ENCODE peak calls at places on chromosomes 4 and X, in seven cellular contexts. One of them, this sample, is unnamed.

GRCh38 chr4:41935652-41936021 is 408 bp downstream of the TMEM33 start:
- DNase-seq in right atrium auricular region: no peak
- DNase-seq in lower lobe of right lung: no peak
- DNase-seq in NCI-H748 treated with DMSO at 0.1 percent for 48 hours: no peak
- DNase-seq in H54: no peak
- DNase-seq in NCI-H1105 treated with DMSO at 0.1 percent for 48 hours: peak
- DNase-seq in activated B cell treated with CpG ODN at 0.5 μM for 24 hours: no peak
- DNase-seq in this sample: no peak

GRCh38 chr4:127778102-127778501 is 4.0 kb upstream of the HSPA4L start:
- DNase-seq in activated B cell treated with CpG ODN at 0.5 μM for 24 hours: no peak
- DNase-seq in H54: no peak
- DNase-seq in lower lobe of right lung: no peak
- DNase-seq in NCI-H1105 treated with DMSO at 0.1 percent for 48 hours: peak
- DNase-seq in right atrium auricular region: no peak
- DNase-seq in NCI-H748 treated with DMSO at 0.1 percent for 48 hours: no peak
- DNase-seq in this sample: no peak

GRCh38 chr4:79757580-79757979 is 315.4 kb downstream of the ANTXR2 start:
- DNase-seq in NCI-H1105 treated with DMSO at 0.1 percent for 48 hours: no peak
- DNase-seq in NCI-H748 treated with DMSO at 0.1 percent for 48 hours: no peak
- DNase-seq in H54: no peak
- DNase-seq in activated B cell treated with CpG ODN at 0.5 μM for 24 hours: no peak
- DNase-seq in right atrium auricular region: no peak
- DNase-seq in lower lobe of right lung: no peak
- DNase-seq in this sample: no peak

GRCh38 chrX:85977218-85977617 is 70.1 kb downstream of the CHM start:
- DNase-seq in right atrium auricular region: no peak
- DNase-seq in NCI-H1105 treated with DMSO at 0.1 percent for 48 hours: no peak
- DNase-seq in H54: no peak
- DNase-seq in NCI-H748 treated with DMSO at 0.1 percent for 48 hours: no peak
- DNase-seq in activated B cell treated with CpG ODN at 0.5 μM for 24 hours: no peak
- DNase-seq in lower lobe of right lung: no peak
- DNase-seq in this sample: no peak

GRCh38 chrX:40863671-40864070 is 128.3 kb upstream of the MED14 start:
- DNase-seq in H54: no peak
- DNase-seq in NCI-H748 treated with DMSO at 0.1 percent for 48 hours: no peak
- DNase-seq in right atrium auricular region: no peak
- DNase-seq in activated B cell treated with CpG ODN at 0.5 μM for 24 hours: no peak
- DNase-seq in lower lobe of right lung: no peak
- DNase-seq in NCI-H1105 treated with DMSO at 0.1 percent for 48 hours: no peak
- DNase-seq in this sample: no peak

GRCh38 chr4:150632639-150633038 is 50.7 kb downstream of the MAB21L2 start:
- DNase-seq in NCI-H748 treated with DMSO at 0.1 percent for 48 hours: no peak
- DNase-seq in NCI-H1105 treated with DMSO at 0.1 percent for 48 hours: no peak
- DNase-seq in H54: no peak
- DNase-seq in right atrium auricular region: no peak
- DNase-seq in activated B cell treated with CpG ODN at 0.5 μM for 24 hours: no peak
- DNase-seq in lower lobe of right lung: no peak
- DNase-seq in this sample: no peak

GRCh38 chrX:318739-319578 is at the start of gene GTPBP6:
- DNase-seq in right atrium auricular region: peak
- DNase-seq in NCI-H1105 treated with DMSO at 0.1 percent for 48 hours: no peak
- DNase-seq in NCI-H748 treated with DMSO at 0.1 percent for 48 hours: no peak
- DNase-seq in activated B cell treated with CpG ODN at 0.5 μM for 24 hours: peak
- DNase-seq in H54: peak
- DNase-seq in lower lobe of right lung: peak
- DNase-seq in this sample: peak

GRCh38 chr4:60718874-60719273 is 481.3 kb upstream of the ADGRL3 start:
- DNase-seq in NCI-H748 treated with DMSO at 0.1 percent for 48 hours: no peak
- DNase-seq in activated B cell treated with CpG ODN at 0.5 μM for 24 hours: no peak
- DNase-seq in right atrium auricular region: no peak
- DNase-seq in NCI-H1105 treated with DMSO at 0.1 percent for 48 hours: no peak
- DNase-seq in H54: no peak
- DNase-seq in lower lobe of right lung: no peak
- DNase-seq in this sample: no peak

GRCh38 chr4:186514271-186514950 is 41.0 kb downstream of the MTNR1A start:
- DNase-seq in H54: no peak
- DNase-seq in NCI-H1105 treated with DMSO at 0.1 percent for 48 hours: no peak
- DNase-seq in NCI-H748 treated with DMSO at 0.1 percent for 48 hours: no peak
- DNase-seq in right atrium auricular region: no peak
- DNase-seq in lower lobe of right lung: no peak
- DNase-seq in activated B cell treated with CpG ODN at 0.5 μM for 24 hours: no peak
- DNase-seq in this sample: no peak

GRCh38 chrX:71245159-71245558 is 8.8 kb downstream of the ZMYM3 start:
- DNase-seq in lower lobe of right lung: no peak
- DNase-seq in right atrium auricular region: no peak
- DNase-seq in H54: no peak
- DNase-seq in NCI-H1105 treated with DMSO at 0.1 percent for 48 hours: no peak
- DNase-seq in activated B cell treated with CpG ODN at 0.5 μM for 24 hours: no peak
- DNase-seq in NCI-H748 treated with DMSO at 0.1 percent for 48 hours: no peak
- DNase-seq in this sample: no peak

GRCh38 chrX:107710617-107711391 is 64.8 kb downstream of the TSC22D3 start:
- DNase-seq in right atrium auricular region: no peak
- DNase-seq in NCI-H1105 treated with DMSO at 0.1 percent for 48 hours: no peak
- DNase-seq in NCI-H748 treated with DMSO at 0.1 percent for 48 hours: no peak
- DNase-seq in lower lobe of right lung: no peak
- DNase-seq in H54: peak
- DNase-seq in activated B cell treated with CpG ODN at 0.5 μM for 24 hours: peak
- DNase-seq in this sample: peak

GRCh38 chr4:115233600-115233999 is 120.2 kb upstream of the NDST4 start:
- DNase-seq in NCI-H748 treated with DMSO at 0.1 percent for 48 hours: no peak
- DNase-seq in lower lobe of right lung: no peak
- DNase-seq in NCI-H1105 treated with DMSO at 0.1 percent for 48 hours: no peak
- DNase-seq in activated B cell treated with CpG ODN at 0.5 μM for 24 hours: no peak
- DNase-seq in right atrium auricular region: no peak
- DNase-seq in H54: no peak
- DNase-seq in this sample: no peak

GRCh38 chr4:56990109-56990508 is 11.4 kb downstream of the POLR2B start:
- DNase-seq in NCI-H1105 treated with DMSO at 0.1 percent for 48 hours: no peak
- DNase-seq in NCI-H748 treated with DMSO at 0.1 percent for 48 hours: no peak
- DNase-seq in right atrium auricular region: no peak
- DNase-seq in H54: no peak
- DNase-seq in lower lobe of right lung: no peak
- DNase-seq in activated B cell treated with CpG ODN at 0.5 μM for 24 hours: no peak
- DNase-seq in this sample: no peak

GRCh38 chr4:110361921-110362320 is 114.0 kb upstream of the ENPEP start:
- DNase-seq in NCI-H1105 treated with DMSO at 0.1 percent for 48 hours: no peak
- DNase-seq in NCI-H748 treated with DMSO at 0.1 percent for 48 hours: no peak
- DNase-seq in right atrium auricular region: no peak
- DNase-seq in lower lobe of right lung: no peak
- DNase-seq in H54: peak
- DNase-seq in activated B cell treated with CpG ODN at 0.5 μM for 24 hours: no peak
- DNase-seq in this sample: no peak

GRCh38 chr4:55907469-55907868 is 41.3 kb upstream of the CEP135 start:
- DNase-seq in NCI-H748 treated with DMSO at 0.1 percent for 48 hours: no peak
- DNase-seq in right atrium auricular region: no peak
- DNase-seq in activated B cell treated with CpG ODN at 0.5 μM for 24 hours: no peak
- DNase-seq in NCI-H1105 treated with DMSO at 0.1 percent for 48 hours: no peak
- DNase-seq in H54: no peak
- DNase-seq in lower lobe of right lung: no peak
- DNase-seq in this sample: no peak

GRCh38 chrX:19658030-19658429 is 142.7 kb upstream of the MAP3K15 start:
- DNase-seq in NCI-H748 treated with DMSO at 0.1 percent for 48 hours: no peak
- DNase-seq in lower lobe of right lung: no peak
- DNase-seq in H54: no peak
- DNase-seq in activated B cell treated with CpG ODN at 0.5 μM for 24 hours: no peak
- DNase-seq in NCI-H1105 treated with DMSO at 0.1 percent for 48 hours: no peak
- DNase-seq in right atrium auricular region: no peak
- DNase-seq in this sample: no peak

GRCh38 chr4:16227462-16227868 is 1.2 kb upstream of the TAPT1 start:
- DNase-seq in right atrium auricular region: peak
- DNase-seq in H54: no peak
- DNase-seq in NCI-H748 treated with DMSO at 0.1 percent for 48 hours: no peak
- DNase-seq in activated B cell treated with CpG ODN at 0.5 μM for 24 hours: peak
- DNase-seq in lower lobe of right lung: peak
- DNase-seq in NCI-H1105 treated with DMSO at 0.1 percent for 48 hours: no peak
- DNase-seq in this sample: no peak

GRCh38 chrX:19775830-19776498 is 111.4 kb downstream of the SH3KBP1 start:
- DNase-seq in NCI-H748 treated with DMSO at 0.1 percent for 48 hours: no peak
- DNase-seq in lower lobe of right lung: no peak
- DNase-seq in right atrium auricular region: no peak
- DNase-seq in NCI-H1105 treated with DMSO at 0.1 percent for 48 hours: no peak
- DNase-seq in H54: no peak
- DNase-seq in activated B cell treated with CpG ODN at 0.5 μM for 24 hours: no peak
- DNase-seq in this sample: no peak

GRCh38 chr4:154822775-154823174 is 41.7 kb downstream of the RBM46 start:
- DNase-seq in activated B cell treated with CpG ODN at 0.5 μM for 24 hours: no peak
- DNase-seq in H54: no peak
- DNase-seq in NCI-H1105 treated with DMSO at 0.1 percent for 48 hours: no peak
- DNase-seq in lower lobe of right lung: no peak
- DNase-seq in right atrium auricular region: no peak
- DNase-seq in NCI-H748 treated with DMSO at 0.1 percent for 48 hours: no peak
- DNase-seq in this sample: no peak

GRCh38 chr4:77092832-77093800 is 17.3 kb upstream of the CCNI start:
- DNase-seq in H54: no peak
- DNase-seq in lower lobe of right lung: no peak
- DNase-seq in activated B cell treated with CpG ODN at 0.5 μM for 24 hours: no peak
- DNase-seq in NCI-H1105 treated with DMSO at 0.1 percent for 48 hours: no peak
- DNase-seq in right atrium auricular region: no peak
- DNase-seq in NCI-H748 treated with DMSO at 0.1 percent for 48 hours: no peak
- DNase-seq in this sample: no peak

GRCh38 chr4:114272226-114272625 is 292.8 kb upstream of the ARSJ start:
- DNase-seq in NCI-H1105 treated with DMSO at 0.1 percent for 48 hours: no peak
- DNase-seq in lower lobe of right lung: no peak
- DNase-seq in right atrium auricular region: no peak
- DNase-seq in H54: peak
- DNase-seq in activated B cell treated with CpG ODN at 0.5 μM for 24 hours: no peak
- DNase-seq in NCI-H748 treated with DMSO at 0.1 percent for 48 hours: no peak
- DNase-seq in this sample: no peak

This sample was measured in aorta.